ENCODE peak calls at places on chromosomes 3 and 15, in five cellular contexts. One of them, this sample, is unnamed.

GRCh38 chr15:29854413-29854812 is 32.1 kb upstream of the TJP1 start:
- DNase-seq in A549: peak
- DNase-seq in thyroid gland: no peak
- DNase-seq in IMR-90: no peak
- DNase-seq in HCT116: no peak
- DNase-seq in this sample: no peak

GRCh38 chr15:89203705-89204273 is 17.6 kb downstream of the RLBP1 start:
- DNase-seq in A549: no peak
- DNase-seq in thyroid gland: no peak
- DNase-seq in IMR-90: no peak
- DNase-seq in HCT116: no peak
- DNase-seq in this sample: no peak

GRCh38 chr3:150319900-150320299 is 88.2 kb upstream of the TSC22D2 start:
- DNase-seq in A549: peak
- DNase-seq in thyroid gland: peak
- DNase-seq in IMR-90: peak
- DNase-seq in HCT116: peak
- DNase-seq in this sample: no peak

GRCh38 chr3:134846943-134847342 is 51.9 kb downstream of the EPHB1 start:
- DNase-seq in A549: peak
- DNase-seq in thyroid gland: peak
- DNase-seq in IMR-90: peak
- DNase-seq in HCT116: peak
- DNase-seq in this sample: no peak

GRCh38 chr15:95249524-95249923 is 1018.2 kb downstream of the MCTP2 start:
- DNase-seq in A549: no peak
- DNase-seq in thyroid gland: no peak
- DNase-seq in IMR-90: no peak
- DNase-seq in HCT116: no peak
- DNase-seq in this sample: no peak

GRCh38 chr3:2156244-2156847 is 57.7 kb downstream of the CNTN4 start:
- DNase-seq in A549: peak
- DNase-seq in thyroid gland: peak
- DNase-seq in IMR-90: no peak
- DNase-seq in HCT116: no peak
- DNase-seq in this sample: no peak

GRCh38 chr3:69763976-69764851 is 24.9 kb downstream of the MITF start:
- DNase-seq in A549: peak
- DNase-seq in thyroid gland: no peak
- DNase-seq in IMR-90: no peak
- DNase-seq in HCT116: no peak
- DNase-seq in this sample: no peak

GRCh38 chr15:65409284-65409631 is 13.5 kb downstream of the IGDCC4 start:
- DNase-seq in A549: no peak
- DNase-seq in thyroid gland: no peak
- DNase-seq in IMR-90: peak
- DNase-seq in HCT116: no peak
- DNase-seq in this sample: no peak

GRCh38 chr3:136305879-136306278 is 55.7 kb downstream of the PCCB start:
- DNase-seq in A549: no peak
- DNase-seq in thyroid gland: no peak
- DNase-seq in IMR-90: peak
- DNase-seq in HCT116: peak
- DNase-seq in this sample: no peak

GRCh38 chr15:37007301-37007700 is 93.0 kb downstream of the MEIS2 start:
- DNase-seq in A549: no peak
- DNase-seq in thyroid gland: no peak
- DNase-seq in IMR-90: no peak
- DNase-seq in HCT116: no peak
- DNase-seq in this sample: no peak

GRCh38 chr15:67707520-67708283 is 117.6 kb upstream of the SKOR1 start:
- DNase-seq in A549: no peak
- DNase-seq in thyroid gland: no peak
- DNase-seq in IMR-90: peak
- DNase-seq in HCT116: no peak
- DNase-seq in this sample: no peak

GRCh38 chr3:106610362-106610997 is 741.7 kb upstream of the CBLB start:
- DNase-seq in A549: no peak
- DNase-seq in thyroid gland: no peak
- DNase-seq in IMR-90: peak
- DNase-seq in HCT116: no peak
- DNase-seq in this sample: no peak

GRCh38 chr15:66833372-66833771 is 131.3 kb downstream of the SMAD6 start:
- DNase-seq in A549: no peak
- DNase-seq in thyroid gland: no peak
- DNase-seq in IMR-90: no peak
- DNase-seq in HCT116: no peak
- DNase-seq in this sample: no peak

GRCh38 chr3:9298236-9298635 is 48.8 kb upstream of the SRGAP3 start:
- DNase-seq in A549: no peak
- DNase-seq in thyroid gland: no peak
- DNase-seq in IMR-90: peak
- DNase-seq in HCT116: no peak
- DNase-seq in this sample: no peak

GRCh38 chr3:9308298-9308990 is 54.4 kb upstream of the THUMPD3 start:
- DNase-seq in A549: no peak
- DNase-seq in thyroid gland: no peak
- DNase-seq in IMR-90: no peak
- DNase-seq in HCT116: no peak
- DNase-seq in this sample: no peak

GRCh38 chr3:9301091-9301490 is 51.6 kb upstream of the SRGAP3 start:
- DNase-seq in A549: no peak
- DNase-seq in thyroid gland: no peak
- DNase-seq in IMR-90: no peak
- DNase-seq in HCT116: no peak
- DNase-seq in this sample: no peak

GRCh38 chr3:9301798-9302197 is 52.4 kb upstream of the SRGAP3 start:
- DNase-seq in A549: no peak
- DNase-seq in thyroid gland: no peak
- DNase-seq in IMR-90: no peak
- DNase-seq in HCT116: no peak
- DNase-seq in this sample: no peak

DNA sequence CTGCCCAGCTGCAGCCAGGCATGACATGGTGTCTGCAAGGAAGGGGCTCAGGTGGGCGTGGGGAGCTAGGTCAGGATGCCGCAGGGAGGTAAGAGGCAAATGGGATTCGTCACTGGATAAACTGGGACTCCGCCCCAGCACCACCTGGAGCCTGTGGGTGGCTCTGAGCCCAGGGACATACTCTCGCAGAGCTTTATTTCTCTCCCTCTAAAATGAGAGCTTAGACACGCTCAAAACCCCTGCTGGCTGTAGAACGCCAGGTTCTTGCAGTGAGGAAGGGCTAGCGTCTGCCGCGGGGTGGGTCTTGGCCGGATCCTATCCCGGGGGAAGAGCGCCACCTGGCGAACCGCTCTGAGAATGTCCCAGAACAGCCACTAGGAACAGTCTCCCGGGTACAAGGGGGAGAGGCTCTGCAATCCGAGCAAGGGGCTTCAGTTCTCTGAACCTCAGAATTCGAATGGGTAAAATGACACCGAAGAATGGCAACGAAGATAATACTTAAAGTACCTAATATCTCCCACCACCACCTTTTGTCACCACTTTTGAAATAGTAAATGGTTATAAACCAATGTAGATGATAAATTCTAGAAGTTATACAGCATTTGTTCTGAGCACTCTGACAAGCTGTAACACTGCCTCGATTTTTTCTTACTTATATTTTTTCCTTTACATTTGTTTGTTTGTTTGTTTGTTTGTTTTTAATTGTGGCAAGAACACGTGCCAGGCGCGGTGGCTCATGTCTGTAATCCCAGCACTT is 53.2 kb upstream of the SRGAP3 start:
- DNase-seq in A549: peak
- DNase-seq in thyroid gland: peak
- DNase-seq in IMR-90: peak
- DNase-seq in HCT116: peak
- DNase-seq in this sample: peak
- H3K4me3 ChIP-seq in A549: no peak
- H3K4me3 ChIP-seq in thyroid gland: peak
- H3K4me3 ChIP-seq in IMR-90: no peak
- H3K4me3 ChIP-seq in HCT116: no peak
- H3K4me3 ChIP-seq in this sample: peak

GRCh38 chr3:64023861-64024223 is 548 bp upstream of the PSMD6 start:
- DNase-seq in A549: peak
- DNase-seq in thyroid gland: no peak
- DNase-seq in IMR-90: peak
- DNase-seq in HCT116: no peak
- DNase-seq in this sample: no peak

GRCh38 chr3:64023187-64023860 is at the start of gene PSMD6:
- DNase-seq in A549: peak
- DNase-seq in thyroid gland: peak
- DNase-seq in IMR-90: peak
- DNase-seq in HCT116: peak
- DNase-seq in this sample: peak

GRCh38 chr3:64019879-64020278 is 3.4 kb downstream of the PSMD6 start:
- DNase-seq in A549: no peak
- DNase-seq in thyroid gland: no peak
- DNase-seq in IMR-90: no peak
- DNase-seq in HCT116: no peak
- DNase-seq in this sample: no peak

GRCh38 chr3:64019271-64019670 is 4.0 kb downstream of the PSMD6 start:
- DNase-seq in A549: no peak
- DNase-seq in thyroid gland: no peak
- DNase-seq in IMR-90: no peak
- DNase-seq in HCT116: no peak
- DNase-seq in this sample: no peak

GRCh38 chr3:64022451-64023186 is 675 bp downstream of the PSMD6 start:
- DNase-seq in A549: no peak
- DNase-seq in thyroid gland: peak
- DNase-seq in IMR-90: no peak
- DNase-seq in HCT116: no peak
- DNase-seq in this sample: no peak
- H3K27ac ChIP-seq in A549: peak
- H3K27ac ChIP-seq in thyroid gland: peak
- H3K27ac ChIP-seq in IMR-90: peak
- H3K27ac ChIP-seq in HCT116: peak
- H3K27ac ChIP-seq in this sample: peak

GRCh38 chr3:112136959-112137693 is 4.1 kb upstream of the GCSAM start:
- DNase-seq in A549: peak
- DNase-seq in thyroid gland: peak
- DNase-seq in IMR-90: peak
- DNase-seq in HCT116: peak
- DNase-seq in this sample: no peak
- TF ChIP-seq POLR2A in A549: no peak
- TF ChIP-seq POLR2A in thyroid gland: no peak
- TF ChIP-seq POLR2A in IMR-90: no peak
- TF ChIP-seq POLR2A in HCT116: no peak
- TF ChIP-seq POLR2A in this sample: no peak

GRCh38 chr3:132659000-132659369 is 624 bp downstream of the ACAD11 start:
- DNase-seq in A549: no peak
- DNase-seq in thyroid gland: peak
- DNase-seq in IMR-90: no peak
- DNase-seq in HCT116: no peak
- DNase-seq in this sample: no peak
- H3K4me3 ChIP-seq in A549: peak
- H3K4me3 ChIP-seq in thyroid gland: peak
- H3K4me3 ChIP-seq in IMR-90: peak
- H3K4me3 ChIP-seq in HCT116: peak
- H3K4me3 ChIP-seq in this sample: peak

This sample was measured in gastrocnemius medialis.